ENCODE peak calls at places on chromosome 10, in five cellular contexts. B is HFFc6, J is psoas muscle, K is IMR-90, I is GM23338. R is an unnamed sample.

GRCh38 chr10:131810036-131810804 is 90.6 kb upstream of the PPP2R2D start:
- DNase-seq in B (no peak), J (no peak), K (no peak), I (no peak), R (no peak)

GRCh38 chr10:110947061-110947595 is 27.7 kb downstream of the SHOC2 start:
- DNase-seq in B (peak), J (no peak), K (peak), I (no peak), R (no peak)

GRCh38 chr10:71845410-71846406 is 5.3 kb downstream of the PSAP start:
- DNase-seq in B (no peak), J (no peak), K (peak), I (no peak), R (no peak)

GRCh38 chr10:124636271-124636993 is 107.7 kb downstream of the FAM53B start:
- DNase-seq in B (no peak), J (no peak), K (no peak), I (no peak), R (no peak)

GRCh38 chr10:44913312-44914079 is 2.4 kb downstream of the TMEM72 start:
- DNase-seq in B (no peak), J (no peak), K (no peak), I (no peak), R (no peak)

GRCh38 chr10:130647341-130647740 is 511.1 kb downstream of the GLRX3 start:
- DNase-seq in B (no peak), J (no peak), K (no peak), I (no peak), R (no peak)

GRCh38 chr10:22635650-22636049 is 78.7 kb downstream of the PIP4K2A start:
- DNase-seq in B (no peak), J (no peak), K (no peak), I (no peak), R (no peak)

GRCh38 chr10:21750424-21750823 is 216.4 kb downstream of the MLLT10 start:
- DNase-seq in B (no peak), J (no peak), K (no peak), I (peak), R (no peak)

GRCh38 chr10:46549171-46550075 is 7.0 kb downstream of the GPRIN2 start:
- DNase-seq in B (no peak), J (peak), K (no peak), I (no peak), R (no peak)

GRCh38 chr10:109676703-109677102 is 246.6 kb downstream of the XPNPEP1 start:
- DNase-seq in B (no peak), J (no peak), K (no peak), I (no peak), R (no peak)

GRCh38 chr10:129390147-129390546 is 76.9 kb upstream of the MGMT start:
- DNase-seq in B (no peak), J (no peak), K (no peak), I (no peak), R (no peak)

GRCh38 chr10:51244739-51245138 is 170.5 kb downstream of the PRKG1 start:
- DNase-seq in B (peak), J (no peak), K (peak), I (peak), R (peak)

GRCh38 chr10:24590697-24591457 is 132.8 kb downstream of the ARHGAP21 start:
- DNase-seq in B (no peak), J (no peak), K (no peak), I (no peak), R (no peak)

GRCh38 chr10:77889277-77889903 is 37.2 kb downstream of the DLG5 start:
- DNase-seq in B (no peak), J (no peak), K (no peak), I (peak), R (no peak)

DNA sequence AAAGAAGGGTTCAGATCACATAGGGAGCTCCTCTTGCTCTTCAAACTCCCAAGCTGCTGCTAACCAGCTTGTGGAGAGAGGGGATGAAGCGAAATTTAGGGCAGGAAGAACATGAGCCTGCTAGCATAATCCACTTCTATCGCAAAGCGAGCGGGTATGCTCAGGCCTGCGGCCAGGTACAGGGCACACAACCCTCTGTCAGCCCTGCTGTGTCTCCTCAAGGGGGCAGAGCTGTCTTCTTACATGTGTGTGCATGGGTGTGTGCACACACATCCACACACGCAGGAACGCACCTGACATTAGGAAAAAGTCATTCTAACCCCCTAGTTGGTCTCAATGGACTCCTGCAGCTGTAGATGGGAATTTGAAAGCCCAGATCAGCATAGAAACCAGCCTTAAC is 80.2 kb downstream of the PPP1R3C start:
- DNase-seq in B (no peak), J (no peak), K (peak), I (peak), R (peak)
- TF ChIP-seq CTCF in B (peak), J (peak), K (peak), I (peak), R (peak)

GRCh38 chr10:104274762-104275721 is 6.1 kb downstream of the GSTO2 start:
- DNase-seq in B (no peak), J (peak), K (no peak), I (peak), R (peak)
- TF ChIP-seq CTCF in B (peak), J (peak), K (peak), I (peak), R (peak)

GRCh38 chr10:97635577-97635976 is 2.3 kb upstream of the MORN4 start:
- DNase-seq in B (no peak), J (no peak), K (no peak), I (no peak), R (no peak)

GRCh38 chr10:97632949-97633884 is at the start of gene MORN4:
- DNase-seq in B (peak), J (peak), K (peak), I (peak), R (peak)

GRCh38 chr10:97631098-97631497 is 2.2 kb downstream of the MORN4 start:
- DNase-seq in B (no peak), J (no peak), K (peak), I (no peak), R (no peak)

GRCh38 chr10:97629289-97629688 is 4.0 kb downstream of the MORN4 start:
- DNase-seq in B (no peak), J (no peak), K (no peak), I (no peak), R (no peak)

GRCh38 chr10:97633921-97634320 is 621 bp upstream of the MORN4 start:
- DNase-seq in B (no peak), J (no peak), K (no peak), I (peak), R (no peak)
- TF ChIP-seq CTCF in B (peak), J (peak), K (no peak), I (peak), R (peak)

DNA sequence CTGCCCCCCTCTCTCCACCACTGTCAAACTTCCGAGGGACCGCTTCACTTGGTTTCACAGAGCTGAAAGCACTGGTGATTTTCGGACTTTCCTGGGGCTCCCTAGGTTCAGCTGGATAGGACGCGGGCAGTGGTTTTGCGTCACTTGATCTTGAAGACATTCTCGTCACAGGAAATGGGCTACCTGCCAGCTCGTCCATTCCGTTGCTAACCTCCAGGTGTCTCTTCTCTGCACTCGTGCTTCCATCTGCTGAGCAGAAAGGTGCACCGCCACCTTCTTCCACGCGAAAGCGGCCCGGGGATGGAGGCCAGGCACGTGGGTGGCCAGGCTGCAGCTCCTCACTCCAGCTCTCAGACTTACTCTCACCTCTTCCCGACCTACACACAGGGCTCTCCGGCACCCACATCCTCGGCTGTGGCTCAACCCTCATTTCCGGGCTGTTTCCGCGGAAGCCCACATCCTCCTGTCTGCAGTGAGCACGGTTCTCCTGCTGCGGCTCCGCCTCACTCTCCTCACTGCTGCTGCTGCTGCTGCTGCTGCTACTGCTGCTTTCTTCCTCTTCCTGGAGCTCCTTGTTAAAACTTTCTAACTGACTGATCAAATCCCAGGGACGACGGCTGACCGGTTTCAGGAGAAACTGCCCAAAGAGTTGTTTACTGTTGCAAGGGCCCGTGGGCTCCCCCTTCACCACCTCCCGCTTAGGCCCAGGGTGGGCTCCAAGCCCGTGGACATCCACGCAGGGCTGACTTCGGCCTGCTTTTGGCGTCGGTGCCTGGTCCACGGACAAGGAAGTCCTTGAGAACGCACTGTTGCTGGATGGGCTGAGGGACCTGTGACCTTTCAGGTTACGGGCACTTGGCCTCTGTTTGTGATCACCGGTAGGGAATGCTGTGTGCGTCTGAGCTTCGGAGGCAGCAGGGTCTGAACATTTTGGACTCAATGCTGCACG is 32.1 kb downstream of the JCAD start:
- DNase-seq in B (no peak), J (peak), K (no peak), I (peak), R (no peak)
- TF ChIP-seq CTCF in B (no peak), J (peak), K (peak), I (no peak), R (no peak)

R was measured in fibroblast of the aortic adventitia.